ENCODE peak calls at places on chromosomes 1 and 21, in ten cellular contexts. Z, D, G, S, X, P, Y, H, C and K are unnamed samples.

GRCh38 chr1:185786524-185786923 is 52.3 kb downstream of the HMCN1 start:
- DNase-seq in P (no peak), H (no peak), S (no peak), Y (no peak), Z (no peak), X (no peak), C (peak; percentile 38), D (no peak), G (no peak), K (no peak)

GRCh38 chr1:184624626-184625025 is 130.0 kb downstream of the EDEM3 start:
- DNase-seq in H (no peak), Z (no peak), P (no peak), G (no peak), S (no peak), X (no peak), Y (no peak), D (no peak), C (peak; percentile 29), K (no peak)

GRCh38 chr1:61482170-61482569 is 242.8 kb downstream of the TM2D1 start:
- DNase-seq in H (no peak), Z (no peak), Y (no peak), P (no peak), G (no peak), X (no peak), C (no peak), D (no peak), S (no peak), K (no peak)

GRCh38 chr1:10866314-10867091 is 70.1 kb upstream of the CASZ1 start:
- DNase-seq in H (no peak), S (no peak), D (no peak), X (peak; percentile 63), Y (no peak), C (peak; percentile 48), P (no peak), G (no peak), Z (no peak), K (peak; percentile 52)

GRCh38 chr1:118200836-118201235 is 15.8 kb upstream of the SPAG17 start:
- DNase-seq in H (no peak), P (no peak), Y (no peak), X (no peak), Z (no peak), D (no peak), S (no peak), C (no peak), G (no peak), K (no peak)

GRCh38 chr1:55285849-55286248 is 70.7 kb upstream of the USP24 start:
- DNase-seq in C (no peak), P (no peak), Z (no peak), D (no peak), G (no peak), X (no peak), S (no peak), H (no peak), Y (no peak), K (no peak)

GRCh38 chr1:228434674-228435073 is 18.0 kb upstream of the TRIM17 start:
- DNase-seq in P (no peak), D (no peak), S (no peak), Y (no peak), Z (no peak), G (no peak), H (no peak), C (no peak), X (no peak), K (no peak)

GRCh38 chr1:157948547-157949152 is 44.8 kb upstream of the KIRREL1 start:
- DNase-seq in G (peak; percentile 29), S (no peak), Z (no peak), Y (no peak), H (no peak), P (no peak), D (no peak), X (peak; percentile 77), C (peak; percentile 42), K (no peak)

GRCh38 chr1:46008585-46008984 is 123.8 kb downstream of the PIK3R3 start:
- DNase-seq in G (no peak), C (no peak), X (no peak), Y (no peak), D (no peak), H (no peak), Z (no peak), S (no peak), P (no peak), K (no peak)

GRCh38 chr21:36134820-36135390 is at the start of gene CBR3:
- DNase-seq in C (peak; percentile 41), S (peak; percentile 48), X (peak; percentile 32), G (peak; percentile 69), Y (no peak), Z (peak; percentile 78), D (peak; percentile 88), H (peak; percentile 83), P (no peak), K (peak; percentile 77)

GRCh38 chr1:162328507-162328906 is 48.1 kb downstream of the SPATA46 start:
- DNase-seq in C (no peak), G (no peak), X (no peak), H (no peak), S (no peak), D (no peak), P (no peak), Z (no peak), Y (no peak), K (no peak)

GRCh38 chr1:231337043-231337471 is 595 bp downstream of the EXOC8 start:
- DNase-seq in G (peak; percentile 34), X (no peak), Z (peak; percentile 50), S (no peak), Y (peak; percentile 59), H (peak; percentile 79), P (no peak), C (no peak), D (peak; percentile 68), K (no peak)

DNA sequence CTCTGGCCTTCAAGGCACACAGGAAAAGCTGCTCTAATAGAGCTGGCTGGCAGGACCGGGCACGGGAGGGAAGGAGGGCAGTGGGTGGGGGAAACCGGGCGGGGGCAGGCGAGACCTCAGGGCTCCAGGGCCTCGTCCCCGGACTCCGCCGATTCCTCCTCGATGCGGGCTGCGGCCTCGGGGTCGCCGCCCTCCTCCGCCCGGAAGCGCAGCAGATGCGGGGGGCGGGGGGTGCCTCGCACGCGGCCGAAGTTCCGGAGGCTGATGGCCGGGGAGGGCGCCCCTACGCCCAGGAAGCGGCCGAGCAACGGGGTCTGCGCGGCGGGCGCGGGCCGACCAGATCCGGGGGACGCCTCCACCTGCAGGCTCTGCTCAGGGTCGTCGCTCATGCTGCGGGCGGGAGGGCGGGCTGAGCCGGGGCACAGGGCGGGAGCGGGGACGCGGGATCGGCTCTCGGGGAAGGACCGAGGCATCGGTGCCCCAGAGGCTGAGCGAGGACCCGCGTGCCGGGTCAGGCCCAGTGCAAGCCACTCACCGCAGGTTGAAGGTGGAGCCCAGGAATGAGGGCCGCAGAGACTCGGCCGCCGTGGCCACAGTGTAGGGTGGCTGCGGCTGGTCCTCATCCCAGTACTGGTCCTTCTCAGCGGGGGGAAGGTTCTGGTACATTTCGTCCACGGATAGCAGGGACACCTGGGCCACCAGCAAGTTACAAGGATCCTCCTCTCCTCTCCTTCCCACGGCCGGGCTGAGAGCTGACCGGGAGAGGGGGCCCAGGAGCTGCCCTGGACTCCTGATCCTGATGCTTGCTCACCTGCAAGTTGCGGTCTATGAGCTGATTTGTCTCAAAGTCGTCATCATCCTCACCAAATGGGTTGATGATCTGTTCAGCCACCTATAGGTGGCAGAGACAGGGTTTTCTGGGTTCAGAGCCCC is 3.6 kb downstream of the BEST4 start:
- DNase-seq in Y (no peak), Z (peak; percentile 56), D (no peak), S (no peak), X (no peak), G (peak; percentile 37), C (no peak), H (no peak), P (no peak), K (no peak)
- H3K4me3 ChIP-seq in Y (no peak overlapping the region), Z (peak overlapping the region; percentile 54), D (peak overlapping the region; percentile 61), S (peak overlapping the region; percentile 50), X (no peak overlapping the region), G (peak overlapping the region; percentile 52), C (no peak overlapping the region), H (peak overlapping the region; percentile 64), P (peak overlapping the region; percentile 31), K (peak overlapping the region; percentile 52)

DNA sequence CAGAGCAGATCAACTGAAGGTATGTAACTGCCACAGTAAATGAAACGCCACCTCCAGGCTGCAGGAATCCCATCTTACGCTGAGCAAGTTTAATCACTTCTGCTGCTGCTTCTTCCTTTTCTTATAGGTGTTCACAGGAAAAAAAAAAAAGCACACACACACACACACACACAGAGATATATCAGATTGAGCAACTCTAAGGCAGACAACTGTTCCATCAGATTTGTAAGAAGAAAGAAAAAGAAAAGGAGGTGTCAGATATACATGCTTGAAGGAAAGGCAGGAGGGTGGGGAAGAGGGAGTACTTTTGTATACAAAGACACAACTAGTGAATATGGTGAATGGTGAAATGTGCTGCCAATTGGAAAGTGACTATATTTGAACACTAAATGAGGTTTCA is 28.6 kb downstream of the DSTYK start:
- DNase-seq in Y (no peak), D (no peak), H (no peak), S (no peak), G (no peak), Z (no peak), C (no peak), X (no peak), P (no peak), K (no peak)
- H3K27ac ChIP-seq in Y (no peak overlapping the region), D (no peak overlapping the region), H (peak overlapping the region; percentile 67), S (peak overlapping the region; percentile 15), G (peak overlapping the region; percentile 24), Z (no peak overlapping the region), C (no peak overlapping the region), X (peak overlapping the region; percentile 2), P (no peak overlapping the region), K (no peak overlapping the region)

DNA sequence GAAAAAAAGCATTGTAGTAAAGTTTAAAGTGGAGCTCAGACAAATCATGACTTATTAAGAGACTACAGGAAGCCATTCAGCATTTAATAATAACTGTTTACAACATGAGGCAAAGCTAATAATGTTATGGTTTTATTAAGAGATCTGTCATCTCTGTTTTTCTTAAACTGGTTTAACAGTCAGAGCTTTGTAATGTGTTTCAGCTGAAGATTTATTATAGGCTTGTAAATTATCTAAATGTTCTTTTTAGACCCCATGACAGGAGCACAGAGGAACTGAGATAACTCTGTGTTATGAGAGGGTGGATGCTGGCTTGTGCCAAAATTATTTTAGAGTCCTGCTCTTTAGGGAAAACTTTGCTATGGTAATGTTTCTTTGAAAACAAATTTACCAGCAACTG is 38.0 kb upstream of the RWDD3 start:
- DNase-seq in Z (no peak), P (no peak), S (no peak), Y (no peak), G (no peak), X (no peak), D (no peak), C (no peak), H (no peak), K (no peak)
- TF ChIP-seq CTCF in Z (no peak), P (no peak), S (no peak), Y (no peak), G (no peak), X (no peak), D (no peak), C (no peak), H (no peak), K (no peak)

DNA sequence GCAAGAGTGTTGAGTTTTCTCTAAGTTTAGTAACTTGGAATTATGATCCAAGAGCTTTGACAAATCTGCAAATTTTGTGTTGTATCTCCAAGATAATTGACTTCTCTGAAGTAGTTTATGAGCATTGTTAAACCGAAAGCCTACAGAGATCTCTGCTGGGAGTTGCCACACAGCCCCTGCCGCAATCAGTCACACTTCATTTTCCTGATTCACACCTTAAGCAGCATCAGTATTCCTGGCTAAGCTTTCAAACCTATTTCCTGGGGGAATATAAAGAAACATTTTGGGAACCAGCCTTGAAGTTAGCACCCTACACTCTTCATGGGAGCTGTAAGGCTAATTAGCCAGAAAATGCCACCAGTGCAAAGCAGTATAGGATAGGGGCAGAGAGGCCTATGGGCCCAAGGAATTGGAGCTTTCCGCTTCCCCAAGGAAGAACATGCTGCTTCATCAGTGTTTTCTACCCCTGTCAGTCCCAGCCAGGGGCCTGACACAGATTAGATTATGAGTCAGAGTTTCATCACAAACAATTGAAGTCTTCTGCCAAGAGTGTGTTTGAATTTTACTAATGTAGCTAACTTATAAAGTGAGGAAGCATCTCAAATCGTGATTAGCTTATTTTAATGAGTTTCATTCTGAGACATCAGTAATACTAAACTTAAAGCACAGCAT is 23.2 kb upstream of the CACYBP start:
- DNase-seq in Z (no peak), Y (no peak), X (no peak), S (no peak), H (no peak), C (peak; percentile 64), G (no peak), D (no peak), P (no peak), K (no peak)
- H3K4me3 ChIP-seq in Z (no peak overlapping the region), Y (no peak overlapping the region), X (no peak overlapping the region), S (no peak overlapping the region), H (no peak overlapping the region), C (no peak overlapping the region), G (no peak overlapping the region), D (no peak overlapping the region), P (no peak overlapping the region), K (no peak overlapping the region)